ENCODE peak calls at places on chromosomes 1 and 21, in seven cellular contexts. F is GM13977, N is dorsolateral prefrontal cortex, K is astrocyte of the cerebellum, W is GM10248, A is HL-60, H is GM23338. C is an unnamed sample.

GRCh38 chr1:112957133-112957812 is 1.3 kb upstream of the SLC16A1 start:
- DNase-seq in N (no peak), F (peak; percentile 86), W (peak; percentile 83), H (peak; percentile 75), K (peak; percentile 86), A (no peak), C (peak; percentile 87)

GRCh38 chr1:14363707-14364413 is 234.6 kb upstream of the KAZN start:
- DNase-seq in F (no peak), H (peak; percentile 34), K (no peak), W (no peak), A (no peak), N (no peak), C (no peak)

GRCh38 chr1:156112276-156113137 is 2.0 kb upstream of the LMNA start:
- DNase-seq in N (peak; percentile 56), K (no peak), A (no peak), F (no peak), W (no peak), H (no peak), C (no peak)

GRCh38 chr1:209241481-209241880 is 342.0 kb upstream of the CAMK1G start:
- DNase-seq in H (no peak), F (no peak), N (no peak), A (no peak), K (no peak), W (no peak), C (no peak)

GRCh38 chr1:113701429-113701828 is 57.9 kb downstream of the PHTF1 start:
- DNase-seq in H (peak; percentile 63), K (peak; percentile 22), F (no peak), W (no peak), N (no peak), A (no peak), C (no peak)

GRCh38 chr1:216183007-216183406 is 240.2 kb downstream of the USH2A start:
- DNase-seq in N (no peak), K (peak; percentile 5), F (no peak), W (no peak), A (no peak), H (peak; percentile 84), C (no peak)

GRCh38 chr21:25373126-25374082 is 233.9 kb downstream of the MRPL39 start:
- DNase-seq in N (no peak), A (no peak), K (no peak), H (peak; percentile 76), F (no peak), W (no peak), C (no peak)

GRCh38 chr1:63122051-63122450 is 200.3 kb upstream of the FOXD3 start:
- DNase-seq in K (no peak), A (no peak), F (no peak), N (no peak), W (peak; percentile 11), H (no peak), C (no peak)

GRCh38 chr1:44031051-44031899 is at the start of gene SLC6A9:
- DNase-seq in K (peak; percentile 51), F (peak; percentile 42), A (no peak), N (no peak), H (peak; percentile 82), W (no peak), C (peak; percentile 67)

GRCh38 chr1:158145173-158145719 is 35.4 kb upstream of the CD1D start:
- DNase-seq in H (no peak), F (no peak), W (no peak), K (peak; percentile 11), A (no peak), N (peak; percentile 61), C (peak; percentile 87)

GRCh38 chr21:42684109-42684916 is 30.9 kb downstream of the PDE9A start:
- DNase-seq in F (no peak), A (no peak), N (no peak), H (no peak), K (no peak), W (no peak), C (no peak)

GRCh38 chr21:34126269-34126668 is 52.9 kb downstream of the MRPS6 start:
- DNase-seq in K (peak; percentile 22), A (no peak), H (peak; percentile 41), W (no peak), F (no peak), N (no peak), C (peak; percentile 81)

GRCh38 chr1:101122452-101123166 is 97.0 kb upstream of the DPH5 start:
- DNase-seq in H (no peak), K (no peak), N (no peak), A (no peak), F (peak; percentile 30), W (peak; percentile 38), C (peak; percentile 18)

GRCh38 chr1:152654110-152654509 is 9.1 kb upstream of the LCE2D start:
- DNase-seq in N (peak; percentile 46), H (peak; percentile 91), W (peak; percentile 49), F (peak; percentile 61), A (peak; percentile 38), K (peak; percentile 8), C (peak; percentile 54)

DNA sequence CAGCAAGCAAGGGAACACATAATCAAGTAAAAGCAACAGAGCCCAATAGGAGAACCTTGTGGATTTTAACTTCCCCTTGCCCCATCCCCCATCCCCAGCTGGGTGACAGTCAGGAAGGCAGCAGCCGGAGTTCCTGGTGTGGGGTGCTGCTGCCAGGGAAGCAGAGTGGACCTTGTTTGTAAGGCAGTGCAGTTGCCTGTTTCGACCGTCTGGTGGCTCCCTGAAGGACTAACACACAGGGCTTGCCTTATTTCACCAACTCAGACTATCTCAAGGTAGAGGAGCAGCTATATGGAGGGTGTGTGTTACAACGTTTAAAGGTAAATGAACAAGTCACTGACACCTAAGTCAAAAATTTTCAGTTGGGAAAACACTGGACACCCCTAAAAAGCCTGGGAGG is 6.6 kb downstream of the KRTAP10-8 start:
- DNase-seq in F (no peak), A (no peak), W (no peak), H (peak; percentile 57), K (no peak), N (no peak), C (no peak)
- TF ChIP-seq CTCF in F (peak; percentile 28), A (no peak), W (no peak), H (peak; percentile 70), K (no peak), N (no peak), C (no peak)

GRCh38 chr21:43727571-43728466 is 8.9 kb downstream of the PDXK start:
- DNase-seq in K (no peak), N (no peak), F (no peak), W (no peak), A (peak; percentile 58), H (no peak), C (no peak)
- TF ChIP-seq CTCF in K (no peak), N (no peak), F (no peak), W (no peak), A (peak; percentile 43), H (peak; percentile 60), C (peak; percentile 16)

GRCh38 chr1:208081972-208082371 is 162.2 kb downstream of the PLXNA2 start:
- DNase-seq in F (no peak), H (peak; percentile 52), K (no peak), A (no peak), W (no peak), N (peak; percentile 47), C (no peak)
- TF ChIP-seq CTCF in F (no peak), H (peak; percentile 15), K (peak; percentile 51), A (no peak), W (no peak), N (peak; percentile 55), C (no peak)

DNA sequence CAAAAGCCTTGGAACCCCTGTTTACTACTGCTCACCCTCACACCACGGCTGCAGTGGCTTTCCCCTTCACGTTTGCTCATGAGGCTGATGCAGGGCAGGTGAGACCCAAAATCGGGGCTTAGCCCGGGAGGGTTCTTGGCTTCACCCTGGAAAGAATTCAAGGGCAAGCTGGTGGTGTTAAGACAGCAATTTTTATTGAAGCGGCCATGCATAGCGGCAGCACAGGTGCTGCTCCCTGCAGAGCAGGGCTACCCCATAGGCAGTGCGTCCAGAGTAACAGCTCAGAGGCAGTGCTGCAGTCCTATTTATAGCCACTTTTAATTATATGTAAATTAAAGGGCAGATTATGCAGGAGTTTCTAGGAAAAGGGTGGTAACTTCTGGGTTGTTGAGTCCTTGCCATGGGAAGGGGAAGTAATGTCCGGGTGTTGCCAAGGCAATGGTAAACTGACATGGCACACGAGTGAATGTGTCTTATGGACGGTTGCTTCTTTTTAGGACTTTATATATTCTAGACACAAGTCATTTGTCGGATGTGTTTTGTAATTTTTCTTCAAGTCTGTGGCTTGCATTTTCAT is 57.0 kb downstream of the VPS26C start:
- DNase-seq in H (no peak), W (no peak), F (no peak), A (peak; percentile 10), K (no peak), N (no peak), C (no peak)
- TF ChIP-seq CTCF in H (no peak), W (no peak), F (no peak), A (no peak), K (no peak), N (no peak), C (no peak)

GRCh38 chr21:36990508-36991205 is 15.8 kb upstream of the RIPPLY3 start:
- DNase-seq in F (no peak), W (no peak), N (no peak), A (no peak), K (no peak), H (peak; percentile 45), C (no peak)
- TF ChIP-seq CTCF in F (no peak), W (peak; percentile 2), N (no peak), A (no peak), K (no peak), H (no peak), C (no peak)

GRCh38 chr1:116854294-116854693 is 55.4 kb upstream of the PTGFRN start:
- DNase-seq in A (no peak), W (no peak), H (no peak), K (no peak), N (no peak), F (no peak), C (no peak)
- TF ChIP-seq CTCF in A (no peak), W (no peak), H (no peak), K (no peak), N (peak; percentile 39), F (no peak), C (peak; percentile 6)

GRCh38 chr1:172778461-172779455 is 119.9 kb downstream of the FASLG start:
- DNase-seq in H (peak; percentile 21), W (peak; percentile 23), K (no peak), F (peak; percentile 28), N (no peak), A (no peak), C (no peak)
- TF ChIP-seq CTCF in H (no peak), W (peak; percentile 33), K (peak; percentile 12), F (peak; percentile 48), N (no peak), A (no peak), C (peak; percentile 22)

GRCh38 chr1:11888877-11889208 is 30.1 kb upstream of the NPPB start:
- DNase-seq in H (no peak), W (no peak), F (no peak), N (no peak), A (no peak), K (no peak), C (no peak)
- TF ChIP-seq CTCF in H (no peak), W (no peak), F (no peak), N (no peak), A (no peak), K (no peak), C (no peak)